ENCODE peak calls at places on chromosomes 7 and 10, in six cellular contexts. One of them, this sample, is unnamed.

GRCh38 chr7:45136106-45137060 is 21.2 kb upstream of the RAMP3 start:
- DNase-seq in tibial artery: peak; percentile 75
- DNase-seq in fibroblast of lung: peak; percentile 54
- DNase-seq in transverse colon: peak; percentile 62
- DNase-seq in thoracic aorta: no peak
- DNase-seq in astrocyte of the spinal cord: peak; percentile 65
- DNase-seq in this sample: peak; percentile 65

GRCh38 chr7:90551036-90551435 is 45.1 kb upstream of the CDK14 start:
- DNase-seq in tibial artery: no peak
- DNase-seq in fibroblast of lung: no peak
- DNase-seq in thoracic aorta: no peak
- DNase-seq in transverse colon: no peak
- DNase-seq in astrocyte of the spinal cord: no peak
- DNase-seq in this sample: peak; percentile 41

GRCh38 chr7:64877714-64878610 is 25.1 kb upstream of the ZNF273 start:
- DNase-seq in transverse colon: no peak
- DNase-seq in fibroblast of lung: no peak
- DNase-seq in thoracic aorta: no peak
- DNase-seq in tibial artery: peak; percentile 39
- DNase-seq in astrocyte of the spinal cord: no peak
- DNase-seq in this sample: no peak

GRCh38 chr10:10872035-10872673 is 145.5 kb upstream of the CELF2 start:
- DNase-seq in astrocyte of the spinal cord: peak; percentile 91
- DNase-seq in thoracic aorta: no peak
- DNase-seq in tibial artery: no peak
- DNase-seq in transverse colon: no peak
- DNase-seq in fibroblast of lung: peak; percentile 98
- DNase-seq in this sample: peak; percentile 81

GRCh38 chr10:99709480-99710229 is 22.3 kb downstream of the COX15 start:
- DNase-seq in fibroblast of lung: peak; percentile 57
- DNase-seq in thoracic aorta: no peak
- DNase-seq in astrocyte of the spinal cord: peak; percentile 20
- DNase-seq in transverse colon: no peak
- DNase-seq in tibial artery: no peak
- DNase-seq in this sample: peak; percentile 47

GRCh38 chr7:32206987-32207386 is 136.8 kb upstream of the PDE1C start:
- DNase-seq in tibial artery: no peak
- DNase-seq in thoracic aorta: no peak
- DNase-seq in transverse colon: no peak
- DNase-seq in fibroblast of lung: peak; percentile 25
- DNase-seq in astrocyte of the spinal cord: peak; percentile 11
- DNase-seq in this sample: no peak

GRCh38 chr7:504221-505081 is 15.2 kb downstream of the PDGFA start:
- DNase-seq in tibial artery: peak; percentile 69
- DNase-seq in transverse colon: peak; percentile 58
- DNase-seq in fibroblast of lung: no peak
- DNase-seq in thoracic aorta: no peak
- DNase-seq in astrocyte of the spinal cord: no peak
- DNase-seq in this sample: no peak

GRCh38 chr10:55280696-55281095 is 479.7 kb upstream of the PCDH15 start:
- DNase-seq in thoracic aorta: no peak
- DNase-seq in fibroblast of lung: no peak
- DNase-seq in tibial artery: no peak
- DNase-seq in astrocyte of the spinal cord: no peak
- DNase-seq in transverse colon: no peak
- DNase-seq in this sample: no peak

GRCh38 chr10:117094856-117095255 is 43.2 kb downstream of the VAX1 start:
- DNase-seq in astrocyte of the spinal cord: no peak
- DNase-seq in tibial artery: no peak
- DNase-seq in thoracic aorta: no peak
- DNase-seq in fibroblast of lung: no peak
- DNase-seq in transverse colon: no peak
- DNase-seq in this sample: no peak

GRCh38 chr10:130913844-130914243 is 397.7 kb downstream of the TCERG1L start:
- DNase-seq in transverse colon: no peak
- DNase-seq in fibroblast of lung: no peak
- DNase-seq in tibial artery: no peak
- DNase-seq in astrocyte of the spinal cord: no peak
- DNase-seq in thoracic aorta: no peak
- DNase-seq in this sample: no peak

GRCh38 chr10:58030208-58030607 is 237.5 kb downstream of the IPMK start:
- DNase-seq in tibial artery: no peak
- DNase-seq in transverse colon: no peak
- DNase-seq in fibroblast of lung: no peak
- DNase-seq in thoracic aorta: no peak
- DNase-seq in astrocyte of the spinal cord: no peak
- DNase-seq in this sample: no peak

GRCh38 chr10:21668831-21669230 is 134.8 kb downstream of the MLLT10 start:
- DNase-seq in fibroblast of lung: no peak
- DNase-seq in thoracic aorta: no peak
- DNase-seq in tibial artery: no peak
- DNase-seq in transverse colon: no peak
- DNase-seq in astrocyte of the spinal cord: no peak
- DNase-seq in this sample: no peak

GRCh38 chr7:84720456-84721097 is 466.3 kb downstream of the SEMA3D start:
- DNase-seq in tibial artery: no peak
- DNase-seq in astrocyte of the spinal cord: no peak
- DNase-seq in transverse colon: no peak
- DNase-seq in fibroblast of lung: peak; percentile 64
- DNase-seq in thoracic aorta: no peak
- DNase-seq in this sample: no peak

GRCh38 chr7:47568569-47568968 is 13.3 kb downstream of the TNS3 start:
- DNase-seq in astrocyte of the spinal cord: no peak
- DNase-seq in transverse colon: no peak
- DNase-seq in tibial artery: peak; percentile 75
- DNase-seq in fibroblast of lung: no peak
- DNase-seq in thoracic aorta: no peak
- DNase-seq in this sample: no peak

GRCh38 chr10:21334891-21335696 is 190.4 kb downstream of the SKIDA1 start:
- DNase-seq in tibial artery: peak; percentile 77
- DNase-seq in transverse colon: no peak
- DNase-seq in astrocyte of the spinal cord: peak; percentile 90
- DNase-seq in thoracic aorta: peak; percentile 24
- DNase-seq in fibroblast of lung: peak; percentile 93
- DNase-seq in this sample: peak; percentile 93

GRCh38 chr10:113329121-113329596 is 223.7 kb upstream of the HABP2 start:
- DNase-seq in thoracic aorta: no peak
- DNase-seq in astrocyte of the spinal cord: peak; percentile 58
- DNase-seq in transverse colon: no peak
- DNase-seq in fibroblast of lung: peak; percentile 84
- DNase-seq in tibial artery: no peak
- DNase-seq in this sample: peak; percentile 4

GRCh38 chr10:28564905-28565304 is 32.0 kb downstream of the WAC start:
- DNase-seq in transverse colon: no peak
- DNase-seq in astrocyte of the spinal cord: peak; percentile 56
- DNase-seq in thoracic aorta: no peak
- DNase-seq in tibial artery: no peak
- DNase-seq in fibroblast of lung: no peak
- DNase-seq in this sample: no peak

GRCh38 chr10:29805134-29805691 is 170.4 kb upstream of the SVIL start:
- DNase-seq in thoracic aorta: no peak
- DNase-seq in fibroblast of lung: no peak
- DNase-seq in transverse colon: no peak
- DNase-seq in astrocyte of the spinal cord: no peak
- DNase-seq in tibial artery: no peak
- DNase-seq in this sample: no peak

GRCh38 chr10:42952358-42952757 is 124.5 kb upstream of the RET start:
- DNase-seq in tibial artery: peak; percentile 40
- DNase-seq in fibroblast of lung: no peak
- DNase-seq in astrocyte of the spinal cord: no peak
- DNase-seq in transverse colon: no peak
- DNase-seq in thoracic aorta: no peak
- DNase-seq in this sample: peak; percentile 35

GRCh38 chr10:29880856-29881255 is 178.5 kb downstream of the JCAD start:
- DNase-seq in astrocyte of the spinal cord: no peak
- DNase-seq in fibroblast of lung: peak; percentile 65
- DNase-seq in tibial artery: no peak
- DNase-seq in thoracic aorta: no peak
- DNase-seq in transverse colon: no peak
- DNase-seq in this sample: no peak

GRCh38 chr7:158371856-158372255 is 215.8 kb downstream of the PTPRN2 start:
- DNase-seq in tibial artery: no peak
- DNase-seq in thoracic aorta: no peak
- DNase-seq in astrocyte of the spinal cord: no peak
- DNase-seq in fibroblast of lung: no peak
- DNase-seq in transverse colon: no peak
- DNase-seq in this sample: no peak

GRCh38 chr7:45957721-45958120 is 36.6 kb upstream of the IGFBP3 start:
- DNase-seq in tibial artery: no peak
- DNase-seq in transverse colon: no peak
- DNase-seq in fibroblast of lung: no peak
- DNase-seq in thoracic aorta: no peak
- DNase-seq in astrocyte of the spinal cord: no peak
- DNase-seq in this sample: no peak

GRCh38 chr10:110005716-110006115 is 2.1 kb upstream of the ADD3 start:
- DNase-seq in astrocyte of the spinal cord: peak; percentile 67
- DNase-seq in tibial artery: peak; percentile 68
- DNase-seq in thoracic aorta: no peak
- DNase-seq in transverse colon: peak; percentile 46
- DNase-seq in fibroblast of lung: peak; percentile 74
- DNase-seq in this sample: peak; percentile 35

DNA sequence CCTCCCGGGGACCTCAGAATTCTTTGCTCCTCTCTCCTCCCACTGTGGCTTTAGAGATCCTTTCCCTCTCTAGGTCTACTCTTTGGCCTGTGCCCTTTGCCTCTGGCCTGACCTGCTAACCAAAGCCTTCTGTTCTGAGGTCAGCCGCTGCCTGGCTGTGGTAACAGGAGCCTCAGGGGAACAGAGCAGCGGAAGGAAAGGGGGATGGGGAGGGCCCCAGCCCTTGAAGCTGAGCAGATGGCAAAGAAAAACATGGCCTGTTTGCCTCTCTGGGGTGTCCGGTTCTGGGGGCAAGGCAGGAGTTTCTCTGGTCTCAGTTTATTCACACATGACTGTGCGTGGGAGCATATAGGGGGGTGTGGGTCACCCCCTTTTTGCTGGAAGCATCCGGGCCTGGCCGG is 28.2 kb downstream of the COL26A1 start:
- DNase-seq in fibroblast of lung: no peak
- DNase-seq in transverse colon: peak; percentile 23
- DNase-seq in tibial artery: no peak
- DNase-seq in astrocyte of the spinal cord: peak; percentile 14
- DNase-seq in thoracic aorta: no peak
- DNase-seq in this sample: no peak
- H3K4me3 ChIP-seq in fibroblast of lung: no peak overlapping the region
- H3K4me3 ChIP-seq in transverse colon: no peak overlapping the region
- H3K4me3 ChIP-seq in tibial artery: no peak overlapping the region
- H3K4me3 ChIP-seq in astrocyte of the spinal cord: no peak overlapping the region
- H3K4me3 ChIP-seq in thoracic aorta: no peak overlapping the region
- H3K4me3 ChIP-seq in this sample: no peak overlapping the region

GRCh38 chr10:86585726-86586048 is 64.1 kb upstream of the WAPL start:
- DNase-seq in astrocyte of the spinal cord: no peak
- DNase-seq in fibroblast of lung: no peak
- DNase-seq in transverse colon: no peak
- DNase-seq in thoracic aorta: no peak
- DNase-seq in tibial artery: no peak
- DNase-seq in this sample: no peak

GRCh38 chr10:86585037-86585725 is 63.6 kb upstream of the WAPL start:
- DNase-seq in thoracic aorta: peak; percentile 23
- DNase-seq in astrocyte of the spinal cord: peak; percentile 66
- DNase-seq in fibroblast of lung: peak; percentile 53
- DNase-seq in transverse colon: peak; percentile 76
- DNase-seq in tibial artery: peak; percentile 83
- DNase-seq in this sample: peak; percentile 61

GRCh38 chr10:86586516-86586915 is 64.9 kb upstream of the WAPL start:
- DNase-seq in tibial artery: no peak
- DNase-seq in fibroblast of lung: no peak
- DNase-seq in transverse colon: no peak
- DNase-seq in thoracic aorta: no peak
- DNase-seq in astrocyte of the spinal cord: no peak
- DNase-seq in this sample: no peak

GRCh38 chr10:86580549-86580886 is 58.9 kb upstream of the WAPL start:
- DNase-seq in fibroblast of lung: no peak
- DNase-seq in transverse colon: no peak
- DNase-seq in thoracic aorta: no peak
- DNase-seq in astrocyte of the spinal cord: no peak
- DNase-seq in tibial artery: no peak
- DNase-seq in this sample: no peak

GRCh38 chr10:86583983-86584382 is 62.4 kb upstream of the WAPL start:
- DNase-seq in fibroblast of lung: no peak
- DNase-seq in thoracic aorta: no peak
- DNase-seq in astrocyte of the spinal cord: no peak
- DNase-seq in transverse colon: no peak
- DNase-seq in tibial artery: no peak
- DNase-seq in this sample: no peak
- TF ChIP-seq CTCF in fibroblast of lung: no peak
- TF ChIP-seq CTCF in thoracic aorta: no peak
- TF ChIP-seq CTCF in astrocyte of the spinal cord: no peak
- TF ChIP-seq CTCF in transverse colon: no peak
- TF ChIP-seq CTCF in tibial artery: no peak
- TF ChIP-seq CTCF in this sample: no peak

DNA sequence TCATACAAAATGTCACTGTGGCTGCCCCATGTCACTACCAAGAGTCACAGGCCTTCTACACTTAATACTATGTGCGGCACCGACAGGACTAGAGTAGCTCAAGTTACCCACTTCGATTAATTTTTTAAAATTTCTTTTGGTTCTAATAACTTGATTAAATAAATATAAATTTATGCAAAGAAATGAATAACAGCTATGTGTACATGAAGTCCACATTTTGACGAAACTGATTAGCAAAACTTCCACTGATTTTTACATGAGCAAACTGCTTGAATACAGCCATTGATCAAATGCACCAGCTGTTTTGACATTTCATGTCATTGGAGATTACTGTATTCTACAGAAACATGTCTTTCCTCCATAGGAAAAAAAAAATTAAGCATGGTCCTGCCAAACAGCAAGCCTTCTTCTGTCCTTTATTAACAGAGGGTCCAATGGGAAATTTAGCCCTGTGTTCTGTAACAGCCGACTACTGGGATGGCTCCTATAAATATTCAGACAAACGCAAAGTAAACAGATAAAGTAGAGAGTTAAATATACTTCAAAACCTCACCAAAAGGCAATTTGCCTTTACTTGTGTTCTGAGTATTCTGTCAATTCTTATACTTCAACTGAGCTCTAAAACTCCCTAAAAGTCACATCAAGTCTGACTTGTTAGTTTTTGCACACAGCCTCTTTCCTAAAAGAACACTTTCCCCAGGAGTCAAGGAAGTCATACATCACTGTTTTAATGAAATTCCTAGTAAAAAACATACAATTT is 3.2 kb downstream of the COBL start:
- DNase-seq in tibial artery: no peak
- DNase-seq in thoracic aorta: no peak
- DNase-seq in fibroblast of lung: no peak
- DNase-seq in transverse colon: no peak
- DNase-seq in astrocyte of the spinal cord: no peak
- DNase-seq in this sample: no peak
- H3K4me3 ChIP-seq in tibial artery: no peak overlapping the region
- H3K4me3 ChIP-seq in thoracic aorta: no peak overlapping the region
- H3K4me3 ChIP-seq in fibroblast of lung: no peak overlapping the region
- H3K4me3 ChIP-seq in transverse colon: no peak overlapping the region
- H3K4me3 ChIP-seq in astrocyte of the spinal cord: no peak overlapping the region
- H3K4me3 ChIP-seq in this sample: no peak overlapping the region

DNA sequence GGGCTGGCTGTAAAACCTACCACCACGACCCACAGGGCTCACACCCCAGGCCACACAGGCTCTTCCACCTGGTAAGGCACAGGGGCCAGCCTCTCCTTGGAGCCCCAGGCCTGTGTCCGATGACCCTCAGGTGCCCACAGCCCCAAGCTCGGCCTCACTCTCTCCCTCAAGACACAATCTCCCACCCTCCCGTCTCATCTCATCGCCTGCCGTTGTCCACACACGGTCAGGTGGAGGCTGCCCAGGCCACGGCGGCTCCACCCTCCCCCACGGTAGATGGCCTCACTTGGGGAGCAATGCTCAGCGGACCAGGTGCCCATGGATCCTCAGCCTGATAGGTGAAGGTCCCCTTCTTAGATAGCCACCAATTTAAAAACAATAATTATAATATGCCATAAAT is 8.7 kb upstream of the UTF1 start:
- DNase-seq in fibroblast of lung: no peak
- DNase-seq in tibial artery: no peak
- DNase-seq in transverse colon: no peak
- DNase-seq in astrocyte of the spinal cord: no peak
- DNase-seq in thoracic aorta: no peak
- DNase-seq in this sample: no peak
- TF ChIP-seq CTCF in fibroblast of lung: no peak
- TF ChIP-seq CTCF in tibial artery: no peak
- TF ChIP-seq CTCF in transverse colon: no peak
- TF ChIP-seq CTCF in astrocyte of the spinal cord: no peak
- TF ChIP-seq CTCF in thoracic aorta: no peak
- TF ChIP-seq CTCF in this sample: no peak

This sample was measured in bronchial epithelial cell.